ENCODE peak calls at places on chromosomes 1 and 21, in five cellular contexts. One of them, this sample, is unnamed.
A peak's percentile ranks its signal among the peaks of the same experiment; 100 is the strongest.

GRCh38 chr1:21822349-21822748 is 10.3 kb downstream of the LDLRAD2 start:
- DNase-seq in uterus: no peak
- DNase-seq in right lobe of liver: no peak
- DNase-seq in breast epithelium: no peak
- DNase-seq in IMR-90: no peak
- DNase-seq in this sample: no peak

GRCh38 chr1:16099412-16099811 is 26.0 kb upstream of the FAM131C start:
- DNase-seq in right lobe of liver: no peak
- DNase-seq in uterus: no peak
- DNase-seq in breast epithelium: no peak
- DNase-seq in IMR-90: no peak
- DNase-seq in this sample: no peak

GRCh38 chr21:42219606-42220137 is 732 bp downstream of the ABCG1 start:
- DNase-seq in uterus: no peak
- DNase-seq in right lobe of liver: no peak
- DNase-seq in breast epithelium: no peak
- DNase-seq in IMR-90: peak; percentile 5
- DNase-seq in this sample: peak; percentile 9

GRCh38 chr1:2230781-2231666 is 2.9 kb downstream of the SKI start:
- DNase-seq in IMR-90: no peak
- DNase-seq in uterus: peak; percentile 55
- DNase-seq in right lobe of liver: no peak
- DNase-seq in breast epithelium: no peak
- DNase-seq in this sample: no peak

GRCh38 chr1:232226197-232226681 is 403.7 kb downstream of the SIPA1L2 start:
- DNase-seq in uterus: no peak
- DNase-seq in right lobe of liver: no peak
- DNase-seq in IMR-90: peak; percentile 83
- DNase-seq in breast epithelium: no peak
- DNase-seq in this sample: peak; percentile 14

GRCh38 chr1:67355745-67356424 is 48.2 kb downstream of the IL12RB2 start:
- DNase-seq in IMR-90: peak; percentile 71
- DNase-seq in right lobe of liver: no peak
- DNase-seq in breast epithelium: no peak
- DNase-seq in uterus: no peak
- DNase-seq in this sample: no peak

GRCh38 chr1:241323510-241323909 is 33.5 kb downstream of the RGS7 start:
- DNase-seq in right lobe of liver: no peak
- DNase-seq in uterus: no peak
- DNase-seq in IMR-90: peak; percentile 30
- DNase-seq in breast epithelium: no peak
- DNase-seq in this sample: no peak

GRCh38 chr21:33518899-33519298 is 23.0 kb downstream of the GART start:
- DNase-seq in uterus: no peak
- DNase-seq in IMR-90: no peak
- DNase-seq in right lobe of liver: no peak
- DNase-seq in breast epithelium: no peak
- DNase-seq in this sample: no peak

GRCh38 chr21:23601549-23601948 is 2005.7 kb downstream of the MRPL39 start:
- DNase-seq in IMR-90: no peak
- DNase-seq in uterus: no peak
- DNase-seq in right lobe of liver: no peak
- DNase-seq in breast epithelium: no peak
- DNase-seq in this sample: no peak

GRCh38 chr1:241074507-241074906 is 282.5 kb downstream of the RGS7 start:
- DNase-seq in IMR-90: no peak
- DNase-seq in right lobe of liver: no peak
- DNase-seq in breast epithelium: no peak
- DNase-seq in uterus: no peak
- DNase-seq in this sample: no peak

GRCh38 chr1:96882096-96882495 is 160.5 kb downstream of the PTBP2 start:
- DNase-seq in right lobe of liver: no peak
- DNase-seq in breast epithelium: no peak
- DNase-seq in IMR-90: no peak
- DNase-seq in uterus: no peak
- DNase-seq in this sample: no peak

GRCh38 chr1:93608188-93609109 is 73.2 kb downstream of the BCAR3 start:
- DNase-seq in IMR-90: peak; percentile 31
- DNase-seq in uterus: no peak
- DNase-seq in breast epithelium: no peak
- DNase-seq in right lobe of liver: no peak
- DNase-seq in this sample: no peak

GRCh38 chr21:27248791-27249190 is 281.9 kb upstream of the ADAMTS5 start:
- DNase-seq in right lobe of liver: no peak
- DNase-seq in breast epithelium: no peak
- DNase-seq in IMR-90: peak; percentile 60
- DNase-seq in uterus: no peak
- DNase-seq in this sample: no peak

GRCh38 chr1:151838491-151839412 is 868 bp downstream of the C2CD4D start:
- DNase-seq in right lobe of liver: no peak
- DNase-seq in breast epithelium: no peak
- DNase-seq in IMR-90: no peak
- DNase-seq in uterus: no peak
- DNase-seq in this sample: peak; percentile 10

GRCh38 chr1:183473286-183473536 is 912 bp downstream of the SMG7 start:
- DNase-seq in right lobe of liver: no peak
- DNase-seq in uterus: no peak
- DNase-seq in IMR-90: no peak
- DNase-seq in breast epithelium: no peak
- DNase-seq in this sample: no peak

GRCh38 chr21:42012763-42013329 is 2.7 kb upstream of the ZBTB21 start:
- DNase-seq in uterus: no peak
- DNase-seq in right lobe of liver: no peak
- DNase-seq in breast epithelium: no peak
- DNase-seq in IMR-90: no peak
- DNase-seq in this sample: no peak

GRCh38 chr1:119510046-119510445 is 3.0 kb downstream of the HSD3B1 start:
- DNase-seq in breast epithelium: no peak
- DNase-seq in right lobe of liver: no peak
- DNase-seq in IMR-90: no peak
- DNase-seq in uterus: no peak
- DNase-seq in this sample: no peak

GRCh38 chr1:222095606-222096475 is 354.0 kb upstream of the DUSP10 start:
- DNase-seq in breast epithelium: no peak
- DNase-seq in IMR-90: no peak
- DNase-seq in uterus: no peak
- DNase-seq in right lobe of liver: no peak
- DNase-seq in this sample: peak; percentile 27

GRCh38 chr1:33342041-33342723 is 21.3 kb upstream of the A3GALT2 start:
- DNase-seq in IMR-90: peak; percentile 99
- DNase-seq in breast epithelium: peak; percentile 63
- DNase-seq in uterus: peak; percentile 79
- DNase-seq in right lobe of liver: peak; percentile 91
- DNase-seq in this sample: peak; percentile 91

GRCh38 chr1:118535901-118536300 is 350.9 kb upstream of the SPAG17 start:
- DNase-seq in right lobe of liver: no peak
- DNase-seq in breast epithelium: no peak
- DNase-seq in uterus: no peak
- DNase-seq in IMR-90: no peak
- DNase-seq in this sample: no peak

GRCh38 chr1:57423135-57424131 is at the start of gene DAB1:
- DNase-seq in right lobe of liver: no peak
- DNase-seq in IMR-90: peak; percentile 11
- DNase-seq in uterus: no peak
- DNase-seq in breast epithelium: no peak
- DNase-seq in this sample: no peak

GRCh38 chr1:173758980-173759379 is 44.2 kb downstream of the KLHL20 start:
- DNase-seq in IMR-90: no peak
- DNase-seq in breast epithelium: no peak
- DNase-seq in right lobe of liver: no peak
- DNase-seq in uterus: no peak
- DNase-seq in this sample: no peak

GRCh38 chr1:215877452-215877951 is 310.4 kb downstream of the KCTD3 start:
- DNase-seq in IMR-90: no peak
- DNase-seq in breast epithelium: no peak
- DNase-seq in uterus: no peak
- DNase-seq in right lobe of liver: no peak
- DNase-seq in this sample: no peak

GRCh38 chr1:52423771-52424170 is 19.4 kb downstream of the PRPF38A start:
- DNase-seq in right lobe of liver: no peak
- DNase-seq in IMR-90: no peak
- DNase-seq in breast epithelium: no peak
- DNase-seq in uterus: no peak
- DNase-seq in this sample: peak; percentile 7

GRCh38 chr1:29586991-29587745 is 350.8 kb downstream of the PTPRU start:
- DNase-seq in uterus: no peak
- DNase-seq in breast epithelium: no peak
- DNase-seq in right lobe of liver: no peak
- DNase-seq in IMR-90: peak; percentile 19
- DNase-seq in this sample: no peak

GRCh38 chr1:3902111-3902511 is 2.0 kb upstream of the C1orf174 start:
- DNase-seq in IMR-90: no peak
- DNase-seq in breast epithelium: no peak
- DNase-seq in uterus: no peak
- DNase-seq in right lobe of liver: no peak
- DNase-seq in this sample: no peak

GRCh38 chr1:218480691-218481099 is 135.6 kb downstream of the TGFB2 start:
- DNase-seq in IMR-90: peak; percentile 95
- DNase-seq in breast epithelium: no peak
- DNase-seq in right lobe of liver: no peak
- DNase-seq in uterus: no peak
- DNase-seq in this sample: no peak

GRCh38 chr1:21705303-21705980 is 36.3 kb upstream of the RAP1GAP start:
- DNase-seq in uterus: no peak
- DNase-seq in IMR-90: no peak
- DNase-seq in breast epithelium: no peak
- DNase-seq in right lobe of liver: no peak
- DNase-seq in this sample: no peak

GRCh38 chr1:155169541-155169940 is 3.6 kb downstream of the KRTCAP2 start:
- DNase-seq in IMR-90: no peak
- DNase-seq in breast epithelium: no peak
- DNase-seq in right lobe of liver: no peak
- DNase-seq in uterus: no peak
- DNase-seq in this sample: no peak

GRCh38 chr1:246355421-246356230 is 151.5 kb downstream of the SMYD3 start:
- DNase-seq in uterus: no peak
- DNase-seq in breast epithelium: no peak
- DNase-seq in right lobe of liver: no peak
- DNase-seq in IMR-90: no peak
- DNase-seq in this sample: peak; percentile 2

GRCh38 chr1:239387304-239388231 is 1.2 kb downstream of the CHRM3 start:
- DNase-seq in breast epithelium: no peak
- DNase-seq in right lobe of liver: no peak
- DNase-seq in uterus: no peak
- DNase-seq in IMR-90: no peak
- DNase-seq in this sample: peak; percentile 2

GRCh38 chr1:39973503-39974135 is 18.7 kb downstream of the MFSD2A start:
- DNase-seq in IMR-90: peak; percentile 56
- DNase-seq in breast epithelium: peak; percentile 69
- DNase-seq in right lobe of liver: peak; percentile 86
- DNase-seq in uterus: peak; percentile 76
- DNase-seq in this sample: peak; percentile 85

GRCh38 chr21:29797155-29797554 is 142.6 kb downstream of the GRIK1 start:
- DNase-seq in IMR-90: no peak
- DNase-seq in right lobe of liver: no peak
- DNase-seq in breast epithelium: no peak
- DNase-seq in uterus: no peak
- DNase-seq in this sample: no peak

GRCh38 chr1:155570593-155570990 is 8.0 kb upstream of the ASH1L start:
- DNase-seq in IMR-90: no peak
- DNase-seq in breast epithelium: no peak
- DNase-seq in uterus: no peak
- DNase-seq in right lobe of liver: no peak
- DNase-seq in this sample: no peak

GRCh38 chr1:3352084-3352951 is 102.1 kb upstream of the ARHGEF16 start:
- DNase-seq in breast epithelium: no peak
- DNase-seq in IMR-90: peak; percentile 18
- DNase-seq in right lobe of liver: no peak
- DNase-seq in uterus: peak; percentile 85
- DNase-seq in this sample: peak; percentile 87

GRCh38 chr1:30877205-30877912 is 31.2 kb downstream of the SDC3 start:
- DNase-seq in right lobe of liver: peak; percentile 63
- DNase-seq in IMR-90: peak; percentile 87
- DNase-seq in uterus: peak; percentile 77
- DNase-seq in breast epithelium: peak; percentile 84
- DNase-seq in this sample: peak; percentile 22

GRCh38 chr1:72997041-72997440 is 714.7 kb upstream of the NEGR1 start:
- DNase-seq in IMR-90: no peak
- DNase-seq in breast epithelium: no peak
- DNase-seq in uterus: no peak
- DNase-seq in right lobe of liver: no peak
- DNase-seq in this sample: no peak

GRCh38 chr1:41586230-41586629 is 101.7 kb upstream of the EDN2 start:
- DNase-seq in IMR-90: no peak
- DNase-seq in breast epithelium: no peak
- DNase-seq in right lobe of liver: no peak
- DNase-seq in uterus: no peak
- DNase-seq in this sample: no peak
- TF ChIP-seq POLR2A in IMR-90: no peak
- TF ChIP-seq POLR2A in breast epithelium: no peak
- TF ChIP-seq POLR2A in right lobe of liver: no peak
- TF ChIP-seq POLR2A in uterus: no peak
- TF ChIP-seq POLR2A in this sample: no peak

GRCh38 chr1:90719321-90720136 is 2.4 kb upstream of the BARHL2 start:
- DNase-seq in IMR-90: no peak
- DNase-seq in uterus: no peak
- DNase-seq in right lobe of liver: no peak
- DNase-seq in breast epithelium: no peak
- DNase-seq in this sample: no peak
- H3K27me3 ChIP-seq in IMR-90: peaks cover 80% of the 10 kb centered on the region
- H3K27me3 ChIP-seq in uterus: peaks cover 29% of the 10 kb centered on the region
- H3K27me3 ChIP-seq in right lobe of liver: peaks cover 24% of the 10 kb centered on the region
- H3K27me3 ChIP-seq in breast epithelium: peaks cover 7% of the 10 kb centered on the region
- H3K27me3 ChIP-seq in this sample: peaks cover 61% of the 10 kb centered on the region

DNA sequence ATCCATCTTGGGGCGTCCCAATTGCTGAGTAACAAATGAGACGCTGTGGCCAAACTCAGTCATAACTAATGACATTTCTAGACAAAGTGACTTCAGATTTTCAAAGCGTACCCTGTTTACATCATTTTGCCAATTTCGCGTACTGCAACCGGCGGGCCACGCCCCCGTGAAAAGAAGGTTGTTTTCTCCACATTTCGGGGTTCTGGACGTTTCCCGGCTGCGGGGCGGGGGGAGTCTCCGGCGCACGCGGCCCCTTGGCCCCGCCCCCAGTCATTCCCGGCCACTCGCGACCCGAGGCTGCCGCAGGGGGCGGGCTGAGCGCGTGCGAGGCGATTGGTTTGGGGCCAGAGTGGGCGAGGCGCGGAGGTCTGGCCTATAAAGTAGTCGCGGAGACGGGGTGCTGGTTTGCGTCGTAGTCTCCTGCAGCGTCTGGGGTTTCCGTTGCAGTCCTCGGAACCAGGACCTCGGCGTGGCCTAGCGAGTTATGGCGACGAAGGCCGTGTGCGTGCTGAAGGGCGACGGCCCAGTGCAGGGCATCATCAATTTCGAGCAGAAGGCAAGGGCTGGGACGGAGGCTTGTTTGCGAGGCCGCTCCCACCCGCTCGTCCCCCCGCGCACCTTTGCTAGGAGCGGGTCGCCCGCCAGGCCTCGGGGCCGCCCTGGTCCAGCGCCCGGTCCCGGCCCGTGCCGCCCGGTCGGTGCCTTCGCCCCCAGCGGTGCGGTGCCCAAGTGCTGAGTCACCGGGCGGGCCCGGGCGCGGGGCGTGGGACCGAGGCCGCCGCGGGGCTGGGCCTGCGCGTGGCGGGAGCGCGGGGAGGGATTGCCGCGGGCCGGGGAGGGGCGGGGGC is at the start of gene SOD1:
- DNase-seq in breast epithelium: peak; percentile 92
- DNase-seq in IMR-90: peak; percentile 89
- DNase-seq in uterus: peak; percentile 92
- DNase-seq in right lobe of liver: peak; percentile 97
- DNase-seq in this sample: peak; percentile 94
- TF ChIP-seq POLR2A in breast epithelium: peak; percentile 69
- TF ChIP-seq POLR2A in IMR-90: peak; percentile 98
- TF ChIP-seq POLR2A in uterus: peak; percentile 79
- TF ChIP-seq POLR2A in right lobe of liver: peak; percentile 94
- TF ChIP-seq POLR2A in this sample: peak; percentile 38

GRCh38 chr1:148357037-148357436 is 126.1 kb downstream of the PPIAL4G start:
- DNase-seq in right lobe of liver: no peak
- DNase-seq in uterus: no peak
- DNase-seq in IMR-90: no peak
- DNase-seq in breast epithelium: no peak
- DNase-seq in this sample: no peak
- H3K27me3 ChIP-seq in right lobe of liver: no peaks in the 10 kb centered on the region
- H3K27me3 ChIP-seq in uterus: no peaks in the 10 kb centered on the region
- H3K27me3 ChIP-seq in IMR-90: peaks cover 36% of the 10 kb centered on the region
- H3K27me3 ChIP-seq in breast epithelium: no peaks in the 10 kb centered on the region
- H3K27me3 ChIP-seq in this sample: peaks cover 24% of the 10 kb centered on the region